ENCODE peak calls at places on chromosomes 6 and 20, in seven cellular contexts. One of them, this sample, is unnamed.

GRCh38 chr6:169960003-169960344 is 208.6 kb downstream of the ERMARD start:
- DNase-seq in A673: no peak
- DNase-seq in hypothalamus: no peak
- DNase-seq in occipital lobe: no peak
- DNase-seq in bronchial epithelial cell: no peak
- DNase-seq in C1 segment of cervical spinal cord: no peak
- DNase-seq in uterus: no peak
- DNase-seq in this sample: no peak

GRCh38 chr20:16158090-16158975 is 414.9 kb downstream of the KIF16B start:
- DNase-seq in A673: no peak
- DNase-seq in hypothalamus: no peak
- DNase-seq in occipital lobe: peak
- DNase-seq in bronchial epithelial cell: no peak
- DNase-seq in C1 segment of cervical spinal cord: no peak
- DNase-seq in uterus: no peak
- DNase-seq in this sample: no peak

GRCh38 chr6:11750682-11751081 is 27.9 kb downstream of the ADTRP start:
- DNase-seq in A673: no peak
- DNase-seq in hypothalamus: no peak
- DNase-seq in occipital lobe: no peak
- DNase-seq in bronchial epithelial cell: no peak
- DNase-seq in C1 segment of cervical spinal cord: no peak
- DNase-seq in uterus: no peak
- DNase-seq in this sample: no peak

GRCh38 chr6:1498491-1499113 is 109.2 kb downstream of the FOXF2 start:
- DNase-seq in A673: peak
- DNase-seq in hypothalamus: no peak
- DNase-seq in occipital lobe: no peak
- DNase-seq in bronchial epithelial cell: no peak
- DNase-seq in C1 segment of cervical spinal cord: no peak
- DNase-seq in uterus: no peak
- DNase-seq in this sample: no peak

GRCh38 chr20:5945963-5946362 is 4.4 kb downstream of the TRMT6 start:
- DNase-seq in A673: peak
- DNase-seq in hypothalamus: no peak
- DNase-seq in occipital lobe: no peak
- DNase-seq in bronchial epithelial cell: peak
- DNase-seq in C1 segment of cervical spinal cord: no peak
- DNase-seq in uterus: no peak
- DNase-seq in this sample: no peak

GRCh38 chr20:31860431-31861345 is 9.6 kb downstream of the DUSP15 start:
- DNase-seq in A673: no peak
- DNase-seq in hypothalamus: no peak
- DNase-seq in occipital lobe: no peak
- DNase-seq in bronchial epithelial cell: peak
- DNase-seq in C1 segment of cervical spinal cord: no peak
- DNase-seq in uterus: no peak
- DNase-seq in this sample: no peak

GRCh38 chr6:125421853-125422252 is 120.1 kb upstream of the HDDC2 start:
- DNase-seq in A673: no peak
- DNase-seq in hypothalamus: peak
- DNase-seq in occipital lobe: no peak
- DNase-seq in bronchial epithelial cell: peak
- DNase-seq in C1 segment of cervical spinal cord: peak
- DNase-seq in uterus: no peak
- DNase-seq in this sample: peak

GRCh38 chr6:131628726-131629125 is 684 bp upstream of the MED23 start:
- DNase-seq in A673: no peak
- DNase-seq in hypothalamus: no peak
- DNase-seq in occipital lobe: no peak
- DNase-seq in bronchial epithelial cell: no peak
- DNase-seq in C1 segment of cervical spinal cord: no peak
- DNase-seq in uterus: no peak
- DNase-seq in this sample: no peak

GRCh38 chr6:37916149-37916548 is 96.6 kb downstream of the ZFAND3 start:
- DNase-seq in A673: no peak
- DNase-seq in hypothalamus: no peak
- DNase-seq in occipital lobe: no peak
- DNase-seq in bronchial epithelial cell: no peak
- DNase-seq in C1 segment of cervical spinal cord: no peak
- DNase-seq in uterus: no peak
- DNase-seq in this sample: no peak

GRCh38 chr6:50602191-50602810 is 111.0 kb upstream of the TFAP2D start:
- DNase-seq in A673: peak
- DNase-seq in hypothalamus: no peak
- DNase-seq in occipital lobe: no peak
- DNase-seq in bronchial epithelial cell: peak
- DNase-seq in C1 segment of cervical spinal cord: no peak
- DNase-seq in uterus: no peak
- DNase-seq in this sample: no peak

GRCh38 chr20:58251979-58252591 is 23.6 kb upstream of the ANKRD60 start:
- DNase-seq in A673: peak
- DNase-seq in hypothalamus: no peak
- DNase-seq in occipital lobe: no peak
- DNase-seq in bronchial epithelial cell: peak
- DNase-seq in C1 segment of cervical spinal cord: no peak
- DNase-seq in uterus: no peak
- DNase-seq in this sample: no peak

GRCh38 chr6:32982084-32982701 is 13.8 kb downstream of the BRD2 start:
- DNase-seq in A673: peak
- DNase-seq in hypothalamus: no peak
- DNase-seq in occipital lobe: no peak
- DNase-seq in bronchial epithelial cell: peak
- DNase-seq in C1 segment of cervical spinal cord: no peak
- DNase-seq in uterus: no peak
- DNase-seq in this sample: no peak

GRCh38 chr6:2460216-2460734 is 214.9 kb upstream of the GMDS start:
- DNase-seq in A673: no peak
- DNase-seq in hypothalamus: no peak
- DNase-seq in occipital lobe: no peak
- DNase-seq in bronchial epithelial cell: peak
- DNase-seq in C1 segment of cervical spinal cord: no peak
- DNase-seq in uterus: no peak
- DNase-seq in this sample: no peak

GRCh38 chr6:452301-453067 is 60.9 kb downstream of the IRF4 start:
- DNase-seq in A673: no peak
- DNase-seq in hypothalamus: no peak
- DNase-seq in occipital lobe: no peak
- DNase-seq in bronchial epithelial cell: no peak
- DNase-seq in C1 segment of cervical spinal cord: no peak
- DNase-seq in uterus: no peak
- DNase-seq in this sample: no peak

GRCh38 chr20:46698788-46699187 is 9.5 kb upstream of the TP53RK start:
- DNase-seq in A673: peak
- DNase-seq in hypothalamus: no peak
- DNase-seq in occipital lobe: no peak
- DNase-seq in bronchial epithelial cell: no peak
- DNase-seq in C1 segment of cervical spinal cord: no peak
- DNase-seq in uterus: no peak
- DNase-seq in this sample: no peak

GRCh38 chr20:48350291-48350988 is 477.4 kb downstream of the PREX1 start:
- DNase-seq in A673: peak
- DNase-seq in hypothalamus: no peak
- DNase-seq in occipital lobe: no peak
- DNase-seq in bronchial epithelial cell: no peak
- DNase-seq in C1 segment of cervical spinal cord: no peak
- DNase-seq in uterus: no peak
- DNase-seq in this sample: no peak

GRCh38 chr6:90940812-90941481 is 354.1 kb upstream of the MAP3K7 start:
- DNase-seq in A673: peak
- DNase-seq in hypothalamus: no peak
- DNase-seq in occipital lobe: no peak
- DNase-seq in bronchial epithelial cell: peak
- DNase-seq in C1 segment of cervical spinal cord: no peak
- DNase-seq in uterus: no peak
- DNase-seq in this sample: no peak

GRCh38 chr6:147738516-147739187 is 230.2 kb downstream of the SAMD5 start:
- DNase-seq in A673: no peak
- DNase-seq in hypothalamus: no peak
- DNase-seq in occipital lobe: no peak
- DNase-seq in bronchial epithelial cell: no peak
- DNase-seq in C1 segment of cervical spinal cord: no peak
- DNase-seq in uterus: peak
- DNase-seq in this sample: no peak

This sample was measured in nucleus accumbens.